ENCODE peak calls at places on chromosomes 11 and 22, in five cellular contexts. N is ELR, C is stomach, W is B cell, E is NCI-H345. S is an unnamed sample.

GRCh38 chr22:43642807-43643206 is 169.3 kb downstream of the EFCAB6 start:
- DNase-seq in N (no peak), C (no peak), W (no peak), E (no peak), S (no peak)

GRCh38 chr11:10272132-10272531 is 21.9 kb downstream of the SBF2 start:
- DNase-seq in N (no peak), C (no peak), W (no peak), E (no peak), S (no peak)

GRCh38 chr11:66850235-66850587 is 6.7 kb upstream of the LRFN4 start:
- DNase-seq in N (no peak), C (no peak), W (no peak), E (no peak), S (no peak)

GRCh38 chr22:16968218-16968595 is 39.8 kb downstream of the GAB4 start:
- DNase-seq in N (no peak), C (no peak), W (no peak), E (no peak), S (no peak)

GRCh38 chr11:44326615-44327475 is 16.9 kb upstream of the ALX4 start:
- DNase-seq in N (no peak), C (no peak), W (no peak), E (no peak), S (no peak)

GRCh38 chr11:92409956-92410355 is 185.3 kb downstream of the FAT3 start:
- DNase-seq in N (no peak), C (no peak), W (no peak), E (no peak), S (no peak)

GRCh38 chr11:10566257-10566956 is 2.1 kb downstream of the LYVE1 start:
- DNase-seq in N (no peak), C (no peak), W (no peak), E (no peak), S (no peak)

GRCh38 chr11:62324738-62325556 is 12.3 kb upstream of the ASRGL1 start:
- DNase-seq in N (peak; percentile 46), C (no peak), W (peak; percentile 52), E (peak; percentile 18), S (no peak)

GRCh38 chr22:27679722-27680488 is 121.7 kb downstream of the MN1 start:
- DNase-seq in N (no peak), C (no peak), W (no peak), E (no peak), S (no peak)

GRCh38 chr11:624705-625635 is at the start of gene CDHR5:
- DNase-seq in N (no peak), C (no peak), W (peak; percentile 15), E (no peak), S (no peak)

GRCh38 chr11:18771266-18772035 is 20.1 kb downstream of the PTPN5 start:
- DNase-seq in N (no peak), C (no peak), W (no peak), E (no peak), S (no peak)

GRCh38 chr11:122813176-122813917 is 25.0 kb upstream of the CRTAM start:
- DNase-seq in N (no peak), C (no peak), W (no peak), E (no peak), S (no peak)

GRCh38 chr11:70678931-70679900 is 280.9 kb downstream of the CTTN start:
- DNase-seq in N (no peak), C (no peak), W (no peak), E (no peak), S (no peak)

GRCh38 chr11:74566386-74566960 is 25.9 kb upstream of the POLD3 start:
- DNase-seq in N (no peak), C (no peak), W (no peak), E (no peak), S (no peak)

GRCh38 chr11:123197711-123198110 is 2.7 kb upstream of the CLMP start:
- DNase-seq in N (peak; percentile 92), C (no peak), W (no peak), E (no peak), S (no peak)

GRCh38 chr11:35344990-35345655 is 74.2 kb downstream of the SLC1A2 start:
- DNase-seq in N (no peak), C (no peak), W (no peak), E (no peak), S (no peak)

GRCh38 chr22:23604939-23605712 is 25.0 kb upstream of the IGLL1 start:
- DNase-seq in N (no peak), C (no peak), W (no peak), E (no peak), S (no peak)

GRCh38 chr11:91421586-91421985 is 803.0 kb upstream of the FAT3 start:
- DNase-seq in N (no peak), C (no peak), W (no peak), E (peak; percentile 26), S (no peak)

S was measured in NCI-H774.